ENCODE peak calls at places on chromosomes 5 and 9, in eight cellular contexts. H is Peyer's patch, F is ovary, O is psoas muscle, N is PC-9, I is mammary epithelial cell, Q is tibial nerve, L is esophagus squamous epithelium. M is an unnamed sample.

GRCh38 chr5:1826235-1826980 is 25.2 kb downstream of the NDUFS6 start:
- DNase-seq in N (no peak), Q (no peak), I (no peak), L (no peak), H (peak), O (peak), F (no peak), M (no peak)

GRCh38 chr9:134488251-134488900 is 153.2 kb upstream of the COL5A1 start:
- DNase-seq in H (peak), I (no peak), Q (no peak), N (no peak), F (no peak), O (no peak), L (no peak), M (no peak)

GRCh38 chr5:106094128-106094726 is 1576.5 kb downstream of the EFNA5 start:
- DNase-seq in H (no peak), F (no peak), L (no peak), O (no peak), I (peak), Q (no peak), N (peak), M (no peak)

GRCh38 chr9:98263482-98264357 is 8.3 kb upstream of the TBC1D2 start:
- DNase-seq in I (peak), F (peak), H (peak), L (no peak), Q (peak), O (peak), N (peak), M (peak)

GRCh38 chr9:123269316-123269715 is 930 bp upstream of the STRBP start:
- DNase-seq in Q (no peak), O (no peak), F (peak), I (no peak), N (no peak), L (no peak), H (peak), M (no peak)

GRCh38 chr9:132583584-132584304 is 1.3 kb downstream of the BARHL1 start:
- DNase-seq in F (no peak), N (no peak), O (no peak), I (no peak), Q (no peak), L (no peak), H (no peak), M (no peak)

GRCh38 chr5:177105546-177106476 is 19.1 kb downstream of the FGFR4 start:
- DNase-seq in O (peak), L (no peak), F (no peak), I (no peak), H (no peak), N (no peak), Q (no peak), M (no peak)

GRCh38 chr5:157025093-157025698 is 33.7 kb downstream of the HAVCR1 start:
- DNase-seq in O (no peak), N (no peak), L (no peak), I (no peak), Q (no peak), F (no peak), H (peak), M (no peak)

GRCh38 chr5:107254902-107255234 is 415.9 kb downstream of the EFNA5 start:
- DNase-seq in N (no peak), O (no peak), Q (no peak), H (no peak), L (no peak), I (no peak), F (no peak), M (no peak)

GRCh38 chr5:41517909-41518308 is 7.5 kb upstream of the PLCXD3 start:
- DNase-seq in H (no peak), F (no peak), L (no peak), N (no peak), I (no peak), Q (no peak), O (no peak), M (no peak)

GRCh38 chr5:124596595-124597388 is 149.6 kb downstream of the ZNF608 start:
- DNase-seq in N (peak), H (no peak), Q (no peak), L (no peak), F (no peak), I (peak), O (no peak), M (peak)

GRCh38 chr9:110801426-110801825 is 132.8 kb downstream of the MUSK start:
- DNase-seq in O (no peak), Q (no peak), H (no peak), I (no peak), L (no peak), F (no peak), N (no peak), M (no peak)

GRCh38 chr5:128920345-128921215 is 44.7 kb upstream of the SLC27A6 start:
- DNase-seq in H (no peak), I (peak), Q (no peak), N (no peak), L (no peak), F (no peak), O (no peak), M (no peak)

GRCh38 chr5:151132959-151133358 is 24.6 kb downstream of the ANXA6 start:
- DNase-seq in N (no peak), O (no peak), I (no peak), Q (no peak), L (no peak), H (no peak), F (no peak), M (no peak)

GRCh38 chr9:92439921-92440750 is 15.9 kb upstream of the OMD start:
- DNase-seq in Q (no peak), L (no peak), N (no peak), O (no peak), I (peak), H (no peak), F (no peak), M (peak)

GRCh38 chr9:18824095-18824666 is 208.8 kb downstream of the SAXO1 start:
- DNase-seq in O (no peak), L (no peak), I (peak), N (no peak), H (no peak), Q (no peak), F (no peak), M (no peak)

GRCh38 chr9:134204041-134204440 is 39.7 kb upstream of the RNU6ATAC start:
- DNase-seq in I (no peak), H (no peak), N (no peak), F (no peak), O (peak), Q (no peak), L (no peak), M (no peak)

GRCh38 chr5:173716058-173716682 is 99.7 kb upstream of the BOD1 start:
- DNase-seq in F (no peak), Q (no peak), L (no peak), N (no peak), O (no peak), I (no peak), H (no peak), M (no peak)

GRCh38 chr5:106127341-106127781 is 1543.4 kb downstream of the EFNA5 start:
- DNase-seq in Q (no peak), H (no peak), N (no peak), O (no peak), I (peak), F (no peak), L (no peak), M (no peak)

GRCh38 chr5:132444841-132445639 is 45.5 kb downstream of the IRF1 start:
- DNase-seq in N (peak), O (no peak), I (no peak), Q (no peak), H (no peak), F (no peak), L (no peak), M (no peak)

GRCh38 chr5:119313876-119314605 is 41.8 kb upstream of the TNFAIP8 start:
- DNase-seq in I (no peak), L (no peak), O (no peak), Q (no peak), H (no peak), F (no peak), N (no peak), M (no peak)

GRCh38 chr5:132473608-132474007 is 17.0 kb downstream of the IRF1 start:
- DNase-seq in O (no peak), L (no peak), H (peak), F (peak), Q (no peak), N (no peak), I (no peak), M (no peak)

GRCh38 chr5:75054110-75054930 is 2.0 kb upstream of the GCNT4 start:
- DNase-seq in O (peak), Q (peak), F (peak), H (peak), I (no peak), N (peak), L (no peak), M (peak)

GRCh38 chr9:92482336-92482735 is at the start of gene ASPN:
- DNase-seq in I (no peak), O (no peak), N (no peak), F (no peak), Q (no peak), L (no peak), H (no peak), M (peak)

GRCh38 chr5:58710871-58711270 is 128.0 kb downstream of the RAB3C start:
- DNase-seq in F (no peak), Q (no peak), O (no peak), H (no peak), L (no peak), N (no peak), I (no peak), M (no peak)

GRCh38 chr5:160477266-160477970 is 55.8 kb downstream of the PTTG1 start:
- DNase-seq in Q (no peak), N (no peak), L (no peak), F (no peak), I (no peak), O (no peak), H (no peak), M (no peak)

GRCh38 chr9:101325053-101325452 is 59.8 kb downstream of the BAAT start:
- DNase-seq in F (no peak), N (no peak), Q (no peak), I (no peak), O (no peak), H (no peak), L (no peak), M (no peak)

GRCh38 chr9:76634356-76635054 is 129.7 kb upstream of the PCA3 start:
- DNase-seq in H (no peak), I (peak), N (no peak), F (no peak), O (no peak), Q (no peak), L (no peak), M (no peak)

GRCh38 chr5:42547894-42548293 is 124.7 kb downstream of the GHR start:
- DNase-seq in F (no peak), N (no peak), I (no peak), O (no peak), Q (no peak), L (no peak), H (no peak), M (no peak)

GRCh38 chr5:74639538-74640449 is 734 bp downstream of the ENC1 start:
- DNase-seq in I (no peak), Q (no peak), F (peak), N (no peak), L (no peak), H (no peak), O (peak), M (no peak)

GRCh38 chr9:87537625-87538024 is 40.0 kb downstream of the DAPK1 start:
- DNase-seq in I (no peak), O (no peak), N (no peak), F (no peak), Q (no peak), H (no peak), L (no peak), M (no peak)

GRCh38 chr9:120878188-120879130 is 1.5 kb upstream of the PHF19 start:
- DNase-seq in I (no peak), N (no peak), Q (no peak), F (peak), L (no peak), O (no peak), H (no peak), M (no peak)

GRCh38 chr5:855771-856530 is 5.2 kb upstream of the ZDHHC11 start:
- DNase-seq in I (no peak), Q (no peak), L (no peak), F (no peak), O (peak), H (no peak), N (no peak), M (no peak)

GRCh38 chr5:75274486-75274885 is 37.8 kb upstream of the ANKRD31 start:
- DNase-seq in F (no peak), N (no peak), O (no peak), Q (no peak), I (no peak), L (no peak), H (no peak), M (no peak)

GRCh38 chr9:127828262-127829031 is 25.8 kb downstream of the FPGS start:
- DNase-seq in H (peak), N (peak), Q (peak), L (no peak), F (peak), O (peak), I (no peak), M (no peak)

GRCh38 chr5:73445708-73446630 is 2.6 kb downstream of the FOXD1 start:
- DNase-seq in N (no peak), H (no peak), O (no peak), F (no peak), Q (no peak), L (no peak), I (no peak), M (no peak)

GRCh38 chr5:73448072-73448432 is 525 bp downstream of the FOXD1 start:
- DNase-seq in Q (no peak), I (peak), F (no peak), N (no peak), H (no peak), L (no peak), O (no peak), M (no peak)

GRCh38 chr5:73448451-73449136 is at the start of gene FOXD1:
- DNase-seq in H (peak), L (peak), N (no peak), O (peak), F (peak), I (peak), Q (peak), M (peak)

GRCh38 chr5:73446631-73447233 is 1.8 kb downstream of the FOXD1 start:
- DNase-seq in O (no peak), Q (no peak), N (no peak), L (no peak), H (no peak), I (no peak), F (no peak), M (no peak)

DNA sequence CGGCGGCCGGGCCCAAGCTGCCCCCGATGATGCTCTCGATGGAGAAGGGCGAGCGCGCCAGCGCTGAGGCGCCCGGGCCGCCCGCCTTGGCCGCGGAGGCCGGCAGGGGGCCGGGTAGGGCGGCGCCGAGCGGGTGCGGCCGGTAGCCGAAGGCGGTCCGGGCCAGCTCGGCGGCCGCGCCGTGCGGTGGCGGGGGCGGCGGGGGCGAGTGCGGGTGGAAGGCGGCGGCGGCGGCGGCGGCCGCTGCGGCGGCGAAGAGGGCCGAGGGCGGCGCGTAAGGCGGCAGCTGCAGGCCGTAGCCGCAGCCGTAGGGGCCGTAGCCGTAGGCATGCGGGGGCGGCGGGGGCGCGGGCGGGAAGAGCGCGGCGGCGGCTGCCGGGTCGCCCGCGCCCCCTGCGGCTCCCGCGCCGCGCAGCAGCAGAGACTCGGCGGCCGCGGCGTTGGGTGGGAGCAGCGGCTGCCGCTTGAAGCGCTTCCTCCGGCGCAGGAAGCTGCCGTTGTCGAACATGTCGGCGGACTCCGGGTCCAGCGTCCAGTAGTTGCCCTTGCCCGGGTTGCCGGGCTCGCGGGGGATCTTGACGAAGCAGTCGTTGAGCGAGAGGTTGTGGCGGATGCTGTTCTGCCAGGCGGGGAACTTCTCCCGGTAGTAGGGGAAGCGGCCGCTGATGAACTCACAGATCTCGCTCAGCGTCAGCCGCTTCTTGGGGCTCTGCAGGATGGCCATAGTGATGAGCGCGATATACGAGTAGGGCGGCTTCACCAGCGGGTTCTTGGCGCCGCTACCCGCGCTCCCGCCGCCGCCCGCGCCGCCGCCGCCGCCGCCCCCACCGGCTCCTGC is 1.1 kb downstream of the FOXD1 start:
- DNase-seq in I (peak), N (peak), L (no peak), H (peak), F (no peak), O (peak), Q (no peak), M (no peak)
- TF ChIP-seq CTCF in I (no peak), N (no peak), L (no peak), H (no peak), F (no peak), O (no peak), Q (no peak), M (no peak)

GRCh38 chr9:88993871-88994819 is 2.9 kb downstream of the S1PR3 start:
- DNase-seq in N (no peak), O (no peak), Q (no peak), H (no peak), I (no peak), L (no peak), F (no peak), M (no peak)
- H3K4me3 ChIP-seq in N (no peak), O (peak), Q (peak), H (no peak), I (no peak), L (no peak), F (no peak), M (no peak)

DNA sequence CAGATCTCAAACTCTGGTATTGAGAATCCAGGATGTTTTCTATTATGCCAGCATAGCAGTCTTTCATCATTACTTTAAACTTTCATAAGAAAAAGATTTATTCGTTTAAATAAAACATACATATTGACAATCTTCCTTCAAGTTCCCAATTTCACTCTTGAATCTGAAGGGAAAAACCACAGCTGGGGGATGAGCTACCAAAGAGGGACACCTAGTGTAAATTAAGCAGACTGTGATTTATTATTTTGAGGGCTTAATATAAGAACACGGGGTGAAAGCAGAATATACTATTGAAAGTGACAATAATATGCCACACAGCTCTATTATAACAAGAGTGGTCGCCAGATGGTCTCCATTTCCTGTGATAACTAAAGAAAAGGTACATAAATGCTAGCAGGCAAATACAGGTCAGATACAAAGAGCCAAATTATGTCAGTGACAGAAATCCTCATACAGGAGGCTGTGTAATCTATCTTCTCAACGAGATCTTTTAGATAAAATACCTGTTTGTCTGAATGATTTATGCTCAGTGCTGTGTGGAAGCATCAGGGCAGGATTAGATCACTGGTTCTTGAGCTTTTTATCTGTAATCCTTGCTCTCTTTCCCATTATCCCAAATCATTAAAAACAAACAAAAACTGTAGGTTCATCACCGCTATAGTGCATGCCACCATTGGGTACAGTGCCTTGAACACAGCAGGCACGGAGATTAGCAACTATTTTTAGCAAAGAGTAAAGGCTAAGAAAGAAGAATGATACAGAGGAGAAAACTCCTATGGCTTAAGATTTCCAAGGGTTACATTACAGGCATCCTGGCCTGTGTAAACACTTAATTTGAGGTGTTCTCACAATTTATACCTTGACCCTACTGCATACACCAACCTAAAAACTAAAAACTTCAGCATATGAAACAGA is 116.6 kb downstream of the DROSHA start:
- DNase-seq in N (no peak), Q (no peak), O (no peak), H (no peak), L (no peak), I (no peak), F (no peak), M (no peak)
- TF ChIP-seq CTCF in N (peak), Q (no peak), O (no peak), H (no peak), L (no peak), I (no peak), F (no peak), M (peak)

GRCh38 chr9:130236436-130236985 is 29.0 kb upstream of the HMCN2 start:
- DNase-seq in I (no peak), Q (no peak), F (no peak), N (no peak), L (no peak), O (no peak), H (no peak), M (no peak)

GRCh38 chr9:130232899-130233586 is 32.5 kb upstream of the HMCN2 start:
- DNase-seq in N (no peak), H (no peak), O (peak), L (no peak), F (peak), Q (no peak), I (no peak), M (no peak)

GRCh38 chr9:130234340-130235260 is 31.0 kb upstream of the HMCN2 start:
- DNase-seq in I (no peak), O (peak), L (no peak), H (no peak), F (no peak), N (no peak), Q (no peak), M (no peak)

GRCh38 chr9:130235558-130236435 is 29.8 kb upstream of the HMCN2 start:
- DNase-seq in F (peak), Q (peak), O (peak), L (no peak), H (peak), I (peak), N (peak), M (no peak)

GRCh38 chr9:130233587-130233945 is 32.0 kb upstream of the HMCN2 start:
- DNase-seq in N (no peak), H (no peak), O (peak), I (no peak), Q (no peak), F (no peak), L (no peak), M (no peak)
- H3K4me3 ChIP-seq in N (no peak), H (no peak), O (no peak), I (no peak), Q (no peak), F (no peak), L (no peak), M (no peak)

GRCh38 chr5:39201160-39201794 is 18.1 kb downstream of the FYB1 start:
- DNase-seq in Q (no peak), I (no peak), F (no peak), H (no peak), N (no peak), O (no peak), L (no peak), M (no peak)
- TF ChIP-seq CTCF in Q (no peak), I (no peak), F (no peak), H (no peak), N (no peak), O (no peak), L (no peak), M (no peak)